ENCODE peak calls at places on chromosomes 16 and 17, in four cellular contexts. One of them, this sample, is unnamed.

GRCh38 chr17:27559506-27559931 is 71.5 kb upstream of the LGALS9 start:
- DNase-seq in activated T-cell treated with anti-CD3 and anti-CD28 coated beads for 1 hour: no peak
- DNase-seq in GM12865: no peak
- DNase-seq in DND-41: no peak
- DNase-seq in this sample: no peak

GRCh38 chr17:3004150-3004801 is 59.1 kb downstream of the OR1D5 start:
- DNase-seq in activated T-cell treated with anti-CD3 and anti-CD28 coated beads for 1 hour: peak
- DNase-seq in GM12865: peak
- DNase-seq in DND-41: peak
- DNase-seq in this sample: peak

GRCh38 chr17:78137392-78138203 is 7.0 kb downstream of the TMC8 start:
- DNase-seq in DND-41: peak
- DNase-seq in activated T-cell treated with anti-CD3 and anti-CD28 coated beads for 1 hour: peak
- DNase-seq in GM12865: peak
- DNase-seq in this sample: peak

GRCh38 chr16:87178177-87178863 is 138.9 kb downstream of the C16orf95 start:
- DNase-seq in activated T-cell treated with anti-CD3 and anti-CD28 coated beads for 1 hour: no peak
- DNase-seq in GM12865: no peak
- DNase-seq in DND-41: no peak
- DNase-seq in this sample: no peak

GRCh38 chr17:2056221-2057129 is 1.6 kb downstream of the HIC1 start:
- DNase-seq in GM12865: peak
- DNase-seq in activated T-cell treated with anti-CD3 and anti-CD28 coated beads for 1 hour: no peak
- DNase-seq in DND-41: no peak
- DNase-seq in this sample: no peak

GRCh38 chr16:66662445-66663194 is 33.9 kb downstream of the CMTM4 start:
- DNase-seq in activated T-cell treated with anti-CD3 and anti-CD28 coated beads for 1 hour: no peak
- DNase-seq in DND-41: no peak
- DNase-seq in GM12865: peak
- DNase-seq in this sample: peak

GRCh38 chr16:57677622-57678369 is 9.7 kb downstream of the ADGRG3 start:
- DNase-seq in GM12865: no peak
- DNase-seq in DND-41: no peak
- DNase-seq in activated T-cell treated with anti-CD3 and anti-CD28 coated beads for 1 hour: no peak
- DNase-seq in this sample: no peak

GRCh38 chr17:76353004-76353598 is 615 bp downstream of the PRPSAP1 start:
- DNase-seq in DND-41: no peak
- DNase-seq in activated T-cell treated with anti-CD3 and anti-CD28 coated beads for 1 hour: peak
- DNase-seq in GM12865: peak
- DNase-seq in this sample: peak

GRCh38 chr17:15942207-15942833 is 2.6 kb upstream of the ADORA2B start:
- DNase-seq in DND-41: no peak
- DNase-seq in activated T-cell treated with anti-CD3 and anti-CD28 coated beads for 1 hour: no peak
- DNase-seq in GM12865: no peak
- DNase-seq in this sample: no peak

GRCh38 chr16:69701866-69702265 is 24.5 kb downstream of the NQO1 start:
- DNase-seq in activated T-cell treated with anti-CD3 and anti-CD28 coated beads for 1 hour: no peak
- DNase-seq in DND-41: no peak
- DNase-seq in GM12865: no peak
- DNase-seq in this sample: no peak

GRCh38 chr16:57800213-57801097 is 1.8 kb downstream of the KIFC3 start:
- DNase-seq in activated T-cell treated with anti-CD3 and anti-CD28 coated beads for 1 hour: no peak
- DNase-seq in GM12865: no peak
- DNase-seq in DND-41: no peak
- DNase-seq in this sample: no peak

GRCh38 chr17:80783461-80783860 is 208.2 kb upstream of the CHMP6 start:
- DNase-seq in activated T-cell treated with anti-CD3 and anti-CD28 coated beads for 1 hour: no peak
- DNase-seq in GM12865: no peak
- DNase-seq in DND-41: no peak
- DNase-seq in this sample: no peak

GRCh38 chr17:55926276-55926995 is 175.6 kb downstream of the PCTP start:
- DNase-seq in DND-41: peak
- DNase-seq in GM12865: no peak
- DNase-seq in activated T-cell treated with anti-CD3 and anti-CD28 coated beads for 1 hour: no peak
- DNase-seq in this sample: peak

GRCh38 chr17:74213897-74214386 is 571 bp downstream of the TTYH2 start:
- DNase-seq in DND-41: no peak
- DNase-seq in GM12865: no peak
- DNase-seq in activated T-cell treated with anti-CD3 and anti-CD28 coated beads for 1 hour: no peak
- DNase-seq in this sample: peak

GRCh38 chr16:24737391-24737871 is 8.0 kb downstream of the TNRC6A start:
- DNase-seq in DND-41: no peak
- DNase-seq in GM12865: no peak
- DNase-seq in activated T-cell treated with anti-CD3 and anti-CD28 coated beads for 1 hour: no peak
- DNase-seq in this sample: no peak

GRCh38 chr17:79183221-79184158 is 108.9 kb downstream of the ENGASE start:
- DNase-seq in DND-41: no peak
- DNase-seq in GM12865: no peak
- DNase-seq in activated T-cell treated with anti-CD3 and anti-CD28 coated beads for 1 hour: no peak
- DNase-seq in this sample: no peak

GRCh38 chr17:65559802-65560627 is 1.4 kb downstream of the AXIN2 start:
- DNase-seq in DND-41: peak
- DNase-seq in activated T-cell treated with anti-CD3 and anti-CD28 coated beads for 1 hour: no peak
- DNase-seq in GM12865: no peak
- DNase-seq in this sample: peak

GRCh38 chr16:51531271-51531670 is 380.2 kb upstream of the SALL1 start:
- DNase-seq in activated T-cell treated with anti-CD3 and anti-CD28 coated beads for 1 hour: no peak
- DNase-seq in DND-41: no peak
- DNase-seq in GM12865: no peak
- DNase-seq in this sample: no peak

GRCh38 chr16:69566437-69567030 is 768 bp downstream of the NFAT5 start:
- DNase-seq in GM12865: peak
- DNase-seq in activated T-cell treated with anti-CD3 and anti-CD28 coated beads for 1 hour: no peak
- DNase-seq in DND-41: peak
- DNase-seq in this sample: peak

GRCh38 chr16:8481810-8482209 is 108.5 kb downstream of the TMEM114 start:
- DNase-seq in activated T-cell treated with anti-CD3 and anti-CD28 coated beads for 1 hour: no peak
- DNase-seq in DND-41: no peak
- DNase-seq in GM12865: no peak
- DNase-seq in this sample: no peak

GRCh38 chr17:66302761-66303626 is 581 bp downstream of the PRKCA start:
- DNase-seq in DND-41: peak
- DNase-seq in GM12865: peak
- DNase-seq in activated T-cell treated with anti-CD3 and anti-CD28 coated beads for 1 hour: peak
- DNase-seq in this sample: peak

GRCh38 chr17:82252511-82253178 is 20.9 kb downstream of the CSNK1D start:
- DNase-seq in activated T-cell treated with anti-CD3 and anti-CD28 coated beads for 1 hour: no peak
- DNase-seq in DND-41: no peak
- DNase-seq in GM12865: no peak
- DNase-seq in this sample: no peak

GRCh38 chr17:68972119-68972704 is 17.0 kb upstream of the ABCA8 start:
- DNase-seq in activated T-cell treated with anti-CD3 and anti-CD28 coated beads for 1 hour: no peak
- DNase-seq in DND-41: no peak
- DNase-seq in GM12865: peak
- DNase-seq in this sample: peak

GRCh38 chr16:85246473-85246872 is 134.2 kb upstream of the CIBAR2 start:
- DNase-seq in activated T-cell treated with anti-CD3 and anti-CD28 coated beads for 1 hour: no peak
- DNase-seq in DND-41: no peak
- DNase-seq in GM12865: no peak
- DNase-seq in this sample: no peak

GRCh38 chr17:12983986-12984932 is 33.6 kb downstream of the ELAC2 start:
- DNase-seq in activated T-cell treated with anti-CD3 and anti-CD28 coated beads for 1 hour: no peak
- DNase-seq in DND-41: no peak
- DNase-seq in GM12865: no peak
- DNase-seq in this sample: no peak

GRCh38 chr17:8103549-8103948 is 14.8 kb downstream of the ALOXE3 start:
- DNase-seq in activated T-cell treated with anti-CD3 and anti-CD28 coated beads for 1 hour: no peak
- DNase-seq in DND-41: no peak
- DNase-seq in GM12865: no peak
- DNase-seq in this sample: no peak

GRCh38 chr16:57098188-57098841 is 5.9 kb downstream of the CPNE2 start:
- DNase-seq in GM12865: no peak
- DNase-seq in activated T-cell treated with anti-CD3 and anti-CD28 coated beads for 1 hour: no peak
- DNase-seq in DND-41: no peak
- DNase-seq in this sample: peak

GRCh38 chr16:84603115-84603816 is 14.6 kb downstream of the COTL1 start:
- DNase-seq in GM12865: no peak
- DNase-seq in activated T-cell treated with anti-CD3 and anti-CD28 coated beads for 1 hour: no peak
- DNase-seq in DND-41: no peak
- DNase-seq in this sample: no peak

GRCh38 chr16:68894714-68895113 is 51.4 kb downstream of the TANGO6 start:
- DNase-seq in GM12865: no peak
- DNase-seq in activated T-cell treated with anti-CD3 and anti-CD28 coated beads for 1 hour: no peak
- DNase-seq in DND-41: no peak
- DNase-seq in this sample: no peak

GRCh38 chr17:32461853-32462617 is 17.7 kb downstream of the PSMD11 start:
- DNase-seq in GM12865: peak
- DNase-seq in activated T-cell treated with anti-CD3 and anti-CD28 coated beads for 1 hour: peak
- DNase-seq in DND-41: peak
- DNase-seq in this sample: peak

GRCh38 chr16:9260665-9261064 is 169.2 kb downstream of the HAPSTR1 start:
- DNase-seq in activated T-cell treated with anti-CD3 and anti-CD28 coated beads for 1 hour: no peak
- DNase-seq in GM12865: no peak
- DNase-seq in DND-41: no peak
- DNase-seq in this sample: no peak

GRCh38 chr16:51161440-51162195 is 10.5 kb upstream of the SALL1 start:
- DNase-seq in activated T-cell treated with anti-CD3 and anti-CD28 coated beads for 1 hour: no peak
- DNase-seq in GM12865: no peak
- DNase-seq in DND-41: peak
- DNase-seq in this sample: no peak

GRCh38 chr17:57459286-57459915 is 203.1 kb downstream of the MSI2 start:
- DNase-seq in DND-41: no peak
- DNase-seq in GM12865: peak
- DNase-seq in activated T-cell treated with anti-CD3 and anti-CD28 coated beads for 1 hour: no peak
- DNase-seq in this sample: no peak

GRCh38 chr17:32833076-32833475 is 43.8 kb downstream of the MYO1D start:
- DNase-seq in DND-41: no peak
- DNase-seq in GM12865: no peak
- DNase-seq in activated T-cell treated with anti-CD3 and anti-CD28 coated beads for 1 hour: no peak
- DNase-seq in this sample: no peak

GRCh38 chr17:27778193-27778592 is 22.1 kb downstream of the NOS2 start:
- DNase-seq in DND-41: no peak
- DNase-seq in activated T-cell treated with anti-CD3 and anti-CD28 coated beads for 1 hour: no peak
- DNase-seq in GM12865: no peak
- DNase-seq in this sample: no peak

GRCh38 chr16:68259007-68259406 is 5.3 kb upstream of the SLC7A6 start:
- DNase-seq in DND-41: no peak
- DNase-seq in GM12865: no peak
- DNase-seq in activated T-cell treated with anti-CD3 and anti-CD28 coated beads for 1 hour: no peak
- DNase-seq in this sample: no peak

GRCh38 chr17:59746849-59747445 is 39.5 kb downstream of the VMP1 start:
- DNase-seq in GM12865: peak
- DNase-seq in DND-41: no peak
- DNase-seq in activated T-cell treated with anti-CD3 and anti-CD28 coated beads for 1 hour: no peak
- DNase-seq in this sample: peak

GRCh38 chr16:81711609-81712329 is 67.3 kb upstream of the PLCG2 start:
- DNase-seq in GM12865: no peak
- DNase-seq in activated T-cell treated with anti-CD3 and anti-CD28 coated beads for 1 hour: no peak
- DNase-seq in DND-41: no peak
- DNase-seq in this sample: no peak

GRCh38 chr16:12096162-12096781 is 119.7 kb downstream of the SNX29 start:
- DNase-seq in activated T-cell treated with anti-CD3 and anti-CD28 coated beads for 1 hour: no peak
- DNase-seq in GM12865: no peak
- DNase-seq in DND-41: no peak
- DNase-seq in this sample: no peak